ENCODE peak calls at places on chromosomes 13 and 19, in six cellular contexts. W is IMR-90, G is A549, Z is K562, O is HepG2, X is GM12878. Q is an unnamed sample.

GRCh38 chr19:56667311-56667870 is 4.2 kb downstream of the ZNF835 start:
- DNase-seq in G (no peak), Z (no peak), W (no peak), O (no peak), X (no peak), Q (no peak)

GRCh38 chr19:55319786-55320185 is 5.4 kb downstream of the TMEM150B start:
- DNase-seq in G (no peak), Z (peak; percentile 69), W (peak; percentile 28), O (no peak), X (no peak), Q (peak; percentile 90)

GRCh38 chr13:108227651-108228272 is 9.6 kb downstream of the ABHD13 start:
- DNase-seq in O (peak; percentile 21), G (no peak), Z (peak; percentile 53), W (peak; percentile 52), X (no peak), Q (no peak)

GRCh38 chr19:13018037-13018914 is 23.0 kb downstream of the NFIX start:
- DNase-seq in W (peak; percentile 35), O (no peak), G (no peak), Z (peak; percentile 50), X (no peak), Q (no peak)

GRCh38 chr19:51777570-51778460 is 16.8 kb downstream of the FPR2 start:
- DNase-seq in Z (peak; percentile 96), O (peak; percentile 74), G (peak; percentile 20), W (peak; percentile 80), X (no peak), Q (peak; percentile 68)

GRCh38 chr13:32314968-32315254 is 252 bp downstream of the ZAR1L start:
- DNase-seq in G (no peak), X (no peak), Z (peak; percentile 46), W (peak; percentile 44), O (peak; percentile 40), Q (peak; percentile 56)

GRCh38 chr19:14555918-14556661 is 15.8 kb downstream of the NDUFB7 start:
- DNase-seq in O (no peak), Z (no peak), G (no peak), X (no peak), W (peak; percentile 34), Q (no peak)

GRCh38 chr19:45822716-45823115 is 7.6 kb upstream of the RSPH6A start:
- DNase-seq in W (no peak), G (no peak), Z (no peak), X (no peak), O (no peak), Q (no peak)

GRCh38 chr19:51372649-51373504 is at the start of gene NKG7:
- DNase-seq in Z (peak; percentile 56), O (no peak), X (peak; percentile 68), W (no peak), G (no peak), Q (no peak)

GRCh38 chr13:27022571-27023311 is 148.9 kb downstream of the USP12 start:
- DNase-seq in O (peak; percentile 90), G (peak; percentile 41), W (peak; percentile 89), Z (peak; percentile 52), X (no peak), Q (no peak)

GRCh38 chr13:20301391-20302071 is 69.4 kb upstream of the GJB6 start:
- DNase-seq in Z (no peak), O (no peak), G (no peak), X (no peak), W (no peak), Q (no peak)

GRCh38 chr13:32527151-32527550 is 11.4 kb downstream of the N4BP2L2 start:
- DNase-seq in X (no peak), G (no peak), W (no peak), Z (no peak), O (no peak), Q (no peak)

GRCh38 chr13:23724196-23724970 is 154.2 kb downstream of the TNFRSF19 start:
- DNase-seq in W (peak; percentile 71), X (no peak), Z (no peak), O (no peak), G (no peak), Q (no peak)

GRCh38 chr13:75395056-75395455 is 86.9 kb downstream of the TBC1D4 start:
- DNase-seq in G (no peak), O (no peak), Z (no peak), W (no peak), X (no peak), Q (no peak)

GRCh38 chr13:75055296-75055695 is 426.7 kb downstream of the TBC1D4 start:
- DNase-seq in Z (no peak), W (no peak), O (no peak), G (no peak), X (no peak), Q (no peak)

GRCh38 chr19:35347171-35347929 is at the start of gene FFAR1:
- DNase-seq in O (no peak), X (peak; percentile 96), Z (no peak), W (no peak), G (no peak), Q (no peak)

GRCh38 chr19:8366961-8367326 is 3.0 kb downstream of the ANGPTL4 start:
- DNase-seq in O (no peak), Z (no peak), W (no peak), G (no peak), X (no peak), Q (peak; percentile 5)

GRCh38 chr13:24863748-24864540 is 100.0 kb downstream of the RNF17 start:
- DNase-seq in X (no peak), G (no peak), O (no peak), Z (peak; percentile 67), W (no peak), Q (no peak)

GRCh38 chr13:67101730-67102467 is 128.2 kb downstream of the PCDH9 start:
- DNase-seq in W (peak; percentile 6), X (no peak), Z (no peak), O (no peak), G (no peak), Q (no peak)

DNA sequence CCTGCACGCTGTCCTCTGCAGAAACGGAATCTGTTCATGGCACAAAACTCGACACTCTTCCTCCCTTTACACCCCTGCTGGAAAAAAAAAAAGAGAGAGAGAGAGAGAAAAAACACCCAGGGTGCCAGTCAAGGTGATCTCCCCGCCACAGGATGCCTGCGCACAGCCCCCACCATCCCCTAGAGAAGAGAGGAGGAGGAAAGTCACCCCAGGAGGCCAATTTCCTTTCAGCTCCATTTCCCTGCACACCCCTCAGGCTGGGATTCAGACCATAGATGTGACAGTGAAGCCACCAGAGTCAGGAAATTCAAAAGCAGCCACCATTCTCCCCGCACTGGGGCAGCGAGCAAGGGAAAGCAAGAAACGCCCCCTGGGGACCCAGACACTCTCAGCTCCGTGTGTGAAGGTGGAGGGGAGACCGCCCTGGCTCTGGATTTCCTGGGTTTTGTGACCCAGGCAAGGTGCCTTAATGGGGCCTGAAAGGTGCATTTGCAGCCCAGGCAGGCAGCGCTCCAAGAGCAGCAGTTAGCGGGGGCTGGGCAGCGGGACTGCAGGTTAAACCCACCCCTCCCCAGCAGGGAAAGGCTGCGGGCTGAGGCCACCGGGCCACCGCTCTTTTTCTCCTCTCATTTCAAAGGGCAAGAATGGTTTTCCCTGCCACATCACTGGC is 84.0 kb upstream of the TM9SF2 start:
- DNase-seq in X (no peak), W (no peak), G (no peak), Z (no peak), O (no peak), Q (no peak)
- TF ChIP-seq BHLHE40 in X (no peak), W (no peak), G (no peak), Z (no peak), O (no peak), Q (no peak)

GRCh38 chr19:48121909-48122371 is 11.3 kb upstream of the PLA2G4C start:
- DNase-seq in G (no peak), X (peak; percentile 13), W (no peak), O (no peak), Z (no peak), Q (no peak)
- TF ChIP-seq BHLHE40 in G (no peak), X (no peak), W (no peak), O (no peak), Z (no peak), Q (no peak)

GRCh38 chr13:51478418-51479198 is 25.8 kb upstream of the INTS6 start:
- DNase-seq in G (no peak), X (no peak), W (no peak), O (peak; percentile 53), Z (no peak), Q (no peak)

GRCh38 chr13:51479199-51479523 is 26.3 kb upstream of the INTS6 start:
- DNase-seq in Z (no peak), O (peak; percentile 51), W (peak; percentile 71), X (no peak), G (no peak), Q (no peak)

GRCh38 chr13:51477149-51477548 is 24.3 kb upstream of the INTS6 start:
- DNase-seq in G (no peak), W (no peak), X (no peak), Z (no peak), O (no peak), Q (no peak)

GRCh38 chr13:51477653-51478324 is 25.0 kb upstream of the INTS6 start:
- DNase-seq in Z (no peak), W (no peak), O (no peak), X (no peak), G (no peak), Q (no peak)

DNA sequence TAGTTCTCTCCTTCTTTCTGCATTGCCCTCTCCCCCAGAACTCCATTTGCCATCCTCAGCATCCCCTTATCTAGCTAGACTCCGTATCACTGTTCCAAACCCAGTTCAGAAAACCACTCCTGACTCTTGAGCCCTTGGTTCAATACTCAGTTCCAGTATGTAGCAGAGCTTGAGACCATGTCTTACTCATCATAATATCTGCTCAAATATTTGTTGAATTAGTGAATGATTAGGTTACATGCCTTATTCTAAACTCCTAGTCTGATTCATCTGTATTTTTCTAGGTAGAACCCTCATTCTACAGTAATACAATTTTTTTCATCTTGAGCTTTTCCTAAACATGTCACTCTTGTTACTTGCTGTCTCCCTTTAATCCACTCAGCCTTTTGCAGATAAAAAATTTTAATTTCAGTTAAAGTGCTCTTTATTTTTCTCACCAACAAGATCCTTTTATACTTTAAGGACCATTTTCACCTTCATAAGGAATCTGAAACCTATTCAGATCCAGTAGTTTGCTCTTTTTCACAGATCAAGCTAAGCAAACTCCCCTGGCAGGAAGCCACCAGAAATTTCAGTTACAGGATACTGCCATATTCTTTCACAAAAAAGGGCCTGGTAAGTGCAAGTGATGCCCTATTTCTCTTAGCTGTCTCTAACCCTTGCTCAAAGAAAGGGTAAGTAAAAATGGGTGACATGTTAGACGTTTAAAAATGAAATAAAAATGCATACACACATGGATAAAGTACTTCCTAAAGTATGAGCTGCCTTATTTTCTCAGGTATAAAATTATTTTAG is 23.1 kb upstream of the INTS6 start:
- DNase-seq in W (peak; percentile 74), X (no peak), G (no peak), Z (no peak), O (no peak), Q (no peak)
- TF ChIP-seq BHLHE40 in W (no peak), X (no peak), G (no peak), Z (no peak), O (no peak), Q (no peak)

GRCh38 chr19:48481191-48481500 is 12.0 kb downstream of the CYTH2 start:
- DNase-seq in Z (no peak), O (no peak), G (no peak), X (no peak), W (peak; percentile 30), Q (no peak)

GRCh38 chr19:48480151-48480475 is 10.9 kb downstream of the CYTH2 start:
- DNase-seq in O (no peak), X (no peak), G (no peak), Z (no peak), W (no peak), Q (no peak)

GRCh38 chr19:48479686-48480085 is 10.5 kb downstream of the CYTH2 start:
- DNase-seq in G (no peak), Z (no peak), O (no peak), X (no peak), W (no peak), Q (no peak)

GRCh38 chr19:48481846-48482639 is 12.9 kb downstream of the CYTH2 start:
- DNase-seq in Z (no peak), O (no peak), G (no peak), W (no peak), X (no peak), Q (no peak)

GRCh38 chr19:48480476-48481190 is 11.5 kb downstream of the CYTH2 start:
- DNase-seq in O (no peak), Z (no peak), W (no peak), G (no peak), X (no peak), Q (no peak)
- TF ChIP-seq BHLHE40 in O (no peak), Z (no peak), W (no peak), G (no peak), X (no peak), Q (no peak)

Q was measured in HEK293T.